ENCODE peak calls at places on chromosomes 4 and X, in four cellular contexts. K is PC-9, V is upper lobe of left lung, S is lower lobe of right lung. I is an unnamed sample.
A peak's percentile ranks its signal among the peaks of the same experiment; 100 is the strongest.

GRCh38 chr4:176587920-176588319 is 204.8 kb downstream of the VEGFC start:
- DNase-seq in K (no peak), V (no peak), S (no peak), I (no peak)

GRCh38 chrX:20056704-20057103 is 60.0 kb downstream of the MAP7D2 start:
- DNase-seq in K (no peak), V (no peak), S (no peak), I (no peak)

GRCh38 chrX:45986971-45987370 is 558.2 kb downstream of the ZNF674 start:
- DNase-seq in K (no peak), V (no peak), S (no peak), I (no peak)

GRCh38 chrX:118823263-118824172 is at the start of gene ZCCHC12:
- DNase-seq in K (peak; percentile 51), V (peak; percentile 48), S (peak; percentile 56), I (peak; percentile 27)

GRCh38 chr4:19381068-19381467 is 870.6 kb upstream of the SLIT2 start:
- DNase-seq in K (no peak), V (no peak), S (no peak), I (no peak)

GRCh38 chr4:111228874-111229273 is 606.0 kb upstream of the PITX2 start:
- DNase-seq in K (no peak), V (no peak), S (no peak), I (no peak)

GRCh38 chr4:137961051-137961438 is 281.1 kb downstream of the SLC7A11 start:
- DNase-seq in K (peak; percentile 3), V (peak; percentile 23), S (no peak), I (no peak)

GRCh38 chrX:118181030-118181429 is 64.4 kb upstream of the KLHL13 start:
- DNase-seq in K (no peak), V (no peak), S (no peak), I (no peak)

GRCh38 chr4:56183344-56183959 is 203.8 kb downstream of the AASDH start:
- DNase-seq in K (no peak), V (no peak), S (no peak), I (no peak)

GRCh38 chrX:625137-625691 is 5.4 kb upstream of the SHOX start:
- DNase-seq in K (no peak), V (no peak), S (no peak), I (no peak)

GRCh38 chrX:6307156-6307555 is 78.5 kb upstream of the NLGN4X start:
- DNase-seq in K (no peak), V (no peak), S (no peak), I (no peak)

GRCh38 chr4:131595140-131595539 is 1554.0 kb upstream of the PCDH10 start:
- DNase-seq in K (no peak), V (no peak), S (no peak), I (no peak)

GRCh38 chr4:101244349-101244748 is 103.0 kb downstream of the PPP3CA start:
- DNase-seq in K (no peak), V (no peak), S (no peak), I (no peak)

GRCh38 chr4:84994280-84994679 is 27.8 kb upstream of the WDFY3 start:
- DNase-seq in K (no peak), V (no peak), S (no peak), I (no peak)

GRCh38 chrX:45801554-45801953 is 600.9 kb upstream of the DIPK2B start:
- DNase-seq in K (no peak), V (no peak), S (no peak), I (no peak)

GRCh38 chrX:150569155-150569477 is 695 bp downstream of the MTM1 start:
- DNase-seq in K (no peak), V (peak; percentile 40), S (peak; percentile 69), I (peak; percentile 30)

GRCh38 chrX:16628954-16629595 is 20.9 kb upstream of the S100G start:
- DNase-seq in K (no peak), V (no peak), S (no peak), I (no peak)

GRCh38 chr4:119697887-119698393 is 69.3 kb upstream of the PDE5A start:
- DNase-seq in K (no peak), V (no peak), S (no peak), I (no peak)

GRCh38 chr4:13534344-13535063 is 9.8 kb downstream of the NKX3-2 start:
- DNase-seq in K (no peak), V (no peak), S (no peak), I (peak; percentile 20)

GRCh38 chrX:10014462-10015373 is 47.6 kb downstream of the CLDN34 start:
- DNase-seq in K (peak; percentile 92), V (peak; percentile 90), S (peak; percentile 93), I (peak; percentile 92)

GRCh38 chr4:182380701-182381295 is 137.6 kb downstream of the TENM3 start:
- DNase-seq in K (no peak), V (no peak), S (no peak), I (no peak)

GRCh38 chr4:24666316-24666715 is 82.0 kb upstream of the DHX15 start:
- DNase-seq in K (no peak), V (no peak), S (no peak), I (no peak)

GRCh38 chr4:26028793-26029511 is 114.9 kb downstream of the SMIM20 start:
- DNase-seq in K (peak; percentile 24), V (peak; percentile 77), S (peak; percentile 86), I (peak; percentile 78)

GRCh38 chrX:134548257-134548732 is 88.3 kb downstream of the HPRT1 start:
- DNase-seq in K (no peak), V (no peak), S (no peak), I (no peak)

GRCh38 chrX:118179161-118179560 is 62.6 kb upstream of the KLHL13 start:
- DNase-seq in K (no peak), V (no peak), S (no peak), I (no peak)

GRCh38 chrX:65933085-65933589 is 106.7 kb downstream of the VSIG4 start:
- DNase-seq in K (no peak), V (no peak), S (no peak), I (no peak)

GRCh38 chrX:65928522-65928921 is 111.4 kb downstream of the VSIG4 start:
- DNase-seq in K (no peak), V (no peak), S (no peak), I (no peak)

DNA sequence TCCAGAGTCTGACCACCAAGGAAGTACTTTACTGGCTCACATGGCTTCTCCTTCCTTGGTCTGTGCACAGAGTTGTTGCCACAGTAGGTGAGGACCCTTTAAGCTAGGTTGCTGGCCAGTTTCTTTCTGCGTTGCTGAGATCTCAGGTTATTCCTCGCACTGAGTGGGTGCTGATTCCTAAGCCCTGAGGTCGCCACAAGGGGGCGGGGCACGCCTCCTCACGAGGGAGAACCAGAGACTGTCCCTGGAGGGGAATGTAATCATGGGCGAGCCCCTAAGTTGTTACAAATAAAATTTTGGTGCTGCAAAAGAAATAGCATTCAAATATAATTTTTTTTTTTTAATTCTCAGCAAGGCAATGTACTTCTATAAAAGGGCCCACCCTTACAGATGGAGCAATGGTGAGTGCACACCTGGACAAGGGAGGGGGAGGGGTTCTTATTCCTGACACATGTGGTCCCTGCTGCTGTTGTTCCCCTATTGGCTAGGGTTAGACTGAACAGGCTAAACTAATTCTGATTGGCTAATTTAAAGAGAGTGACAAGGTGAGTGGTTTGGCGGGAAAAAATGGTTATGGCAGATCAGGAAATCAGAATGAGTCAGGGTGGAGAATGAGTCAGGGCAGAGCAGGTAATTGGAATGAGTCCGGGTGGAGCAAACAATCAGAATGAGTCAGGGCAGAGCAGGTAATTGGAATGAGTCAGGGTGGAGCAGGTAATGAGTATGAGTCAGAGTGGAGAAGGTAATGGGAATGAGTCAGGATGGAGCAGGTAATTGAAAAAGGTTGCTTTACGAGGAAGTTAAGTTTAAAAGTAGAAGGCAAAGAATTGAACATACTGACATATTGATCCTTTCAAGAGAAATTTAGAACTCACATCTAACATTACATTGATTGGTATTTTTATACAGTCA is 107.5 kb downstream of the VSIG4 start:
- DNase-seq in K (peak; percentile 20), V (no peak), S (no peak), I (no peak)
- TF ChIP-seq CTCF in K (no peak), V (no peak), S (no peak), I (no peak)

GRCh38 chr4:93710101-93710846 is 118.3 kb upstream of the ATOH1 start:
- DNase-seq in K (no peak), V (peak; percentile 45), S (no peak), I (peak; percentile 12)
- TF ChIP-seq CTCF in K (peak; percentile 23), V (no peak), S (peak; percentile 36), I (peak; percentile 35)

GRCh38 chr4:188246488-188246887 is 107.2 kb downstream of the TRIML1 start:
- DNase-seq in K (no peak), V (no peak), S (no peak), I (no peak)
- TF ChIP-seq CTCF in K (peak; percentile 40), V (no peak), S (no peak), I (no peak)

GRCh38 chr4:128298852-128299251 is 11.2 kb upstream of the PGRMC2 start:
- DNase-seq in K (no peak), V (no peak), S (no peak), I (no peak)
- TF ChIP-seq CTCF in K (no peak), V (no peak), S (no peak), I (no peak)

GRCh38 chrX:41259516-41259915 is 74.4 kb upstream of the DDX3X start:
- DNase-seq in K (no peak), V (no peak), S (no peak), I (no peak)
- TF ChIP-seq CTCF in K (no peak), V (no peak), S (no peak), I (no peak)

GRCh38 chr4:106816501-106816900 is 219.6 kb downstream of the DKK2 start:
- DNase-seq in K (no peak), V (no peak), S (no peak), I (no peak)

GRCh38 chr4:106818764-106819163 is 217.3 kb downstream of the DKK2 start:
- DNase-seq in K (no peak), V (no peak), S (no peak), I (no peak)
- TF ChIP-seq CTCF in K (peak; percentile 27), V (no peak), S (no peak), I (no peak)

GRCh38 chr4:52235775-52236174 is 184.7 kb downstream of the SPATA18 start:
- DNase-seq in K (no peak), V (no peak), S (no peak), I (no peak)

GRCh38 chr4:52234539-52235174 is 183.6 kb downstream of the SPATA18 start:
- DNase-seq in K (no peak), V (no peak), S (no peak), I (no peak)
- TF ChIP-seq CTCF in K (peak; percentile 69), V (no peak), S (peak; percentile 33), I (no peak)

GRCh38 chr4:115234405-115235093 is 121.1 kb upstream of the NDST4 start:
- DNase-seq in K (no peak), V (no peak), S (no peak), I (no peak)
- TF ChIP-seq CTCF in K (peak; percentile 22), V (no peak), S (peak; percentile 41), I (no peak)

I was measured in GM20000.